ENCODE peak calls at places on chromosomes 13 and 19, in ten cellular contexts. One of them, this sample, is unnamed.

GRCh38 chr13:51764184-51765141 is 39.5 kb downstream of the DHRS12 start:
- DNase-seq in thoracic aorta: no peak
- DNase-seq in psoas muscle: peak; percentile 84
- DNase-seq in heart right ventricle: peak; percentile 70
- DNase-seq in breast epithelium: no peak
- DNase-seq in CD4-positive, CD25-positive, alpha-beta regulatory T cell: peak; percentile 63
- DNase-seq in body of pancreas: peak; percentile 88
- DNase-seq in astrocyte: peak; percentile 75
- DNase-seq in endodermal cell: no peak
- DNase-seq in pancreas: peak; percentile 84
- DNase-seq in this sample: no peak

GRCh38 chr19:5093297-5093858 is 124.5 kb downstream of the KDM4B start:
- DNase-seq in thoracic aorta: no peak
- DNase-seq in psoas muscle: no peak
- DNase-seq in heart right ventricle: peak; percentile 53
- DNase-seq in breast epithelium: no peak
- DNase-seq in CD4-positive, CD25-positive, alpha-beta regulatory T cell: no peak
- DNase-seq in body of pancreas: peak; percentile 72
- DNase-seq in astrocyte: no peak
- DNase-seq in endodermal cell: no peak
- DNase-seq in pancreas: no peak
- DNase-seq in this sample: no peak

GRCh38 chr19:11064831-11065303 is 24.4 kb upstream of the LDLR start:
- DNase-seq in thoracic aorta: no peak
- DNase-seq in psoas muscle: no peak
- DNase-seq in heart right ventricle: no peak
- DNase-seq in breast epithelium: no peak
- DNase-seq in CD4-positive, CD25-positive, alpha-beta regulatory T cell: no peak
- DNase-seq in body of pancreas: peak; percentile 58
- DNase-seq in astrocyte: no peak
- DNase-seq in endodermal cell: no peak
- DNase-seq in pancreas: peak; percentile 51
- DNase-seq in this sample: no peak

GRCh38 chr13:39641645-39642044 is 13.8 kb upstream of the COG6 start:
- DNase-seq in thoracic aorta: no peak
- DNase-seq in psoas muscle: no peak
- DNase-seq in heart right ventricle: no peak
- DNase-seq in breast epithelium: no peak
- DNase-seq in CD4-positive, CD25-positive, alpha-beta regulatory T cell: no peak
- DNase-seq in body of pancreas: no peak
- DNase-seq in astrocyte: no peak
- DNase-seq in endodermal cell: no peak
- DNase-seq in pancreas: no peak
- DNase-seq in this sample: no peak

GRCh38 chr19:18588611-18589379 is at the start of gene REX1BD:
- DNase-seq in thoracic aorta: peak; percentile 57
- DNase-seq in psoas muscle: peak; percentile 94
- DNase-seq in heart right ventricle: peak; percentile 88
- DNase-seq in breast epithelium: peak; percentile 73
- DNase-seq in CD4-positive, CD25-positive, alpha-beta regulatory T cell: peak; percentile 89
- DNase-seq in body of pancreas: peak; percentile 80
- DNase-seq in astrocyte: peak; percentile 59
- DNase-seq in endodermal cell: peak; percentile 95
- DNase-seq in pancreas: peak; percentile 82
- DNase-seq in this sample: peak; percentile 98

GRCh38 chr13:23518231-23518630 is 52.0 kb upstream of the TNFRSF19 start:
- DNase-seq in thoracic aorta: no peak
- DNase-seq in psoas muscle: no peak
- DNase-seq in heart right ventricle: no peak
- DNase-seq in breast epithelium: no peak
- DNase-seq in CD4-positive, CD25-positive, alpha-beta regulatory T cell: no peak
- DNase-seq in body of pancreas: no peak
- DNase-seq in astrocyte: no peak
- DNase-seq in endodermal cell: no peak
- DNase-seq in pancreas: no peak
- DNase-seq in this sample: no peak

GRCh38 chr13:40080676-40081075 is 425.2 kb downstream of the COG6 start:
- DNase-seq in thoracic aorta: no peak
- DNase-seq in psoas muscle: no peak
- DNase-seq in heart right ventricle: no peak
- DNase-seq in breast epithelium: no peak
- DNase-seq in CD4-positive, CD25-positive, alpha-beta regulatory T cell: no peak
- DNase-seq in body of pancreas: no peak
- DNase-seq in astrocyte: no peak
- DNase-seq in endodermal cell: no peak
- DNase-seq in pancreas: no peak
- DNase-seq in this sample: no peak

GRCh38 chr19:58227964-58228583 is 640 bp upstream of the ZNF544 start:
- DNase-seq in thoracic aorta: no peak
- DNase-seq in psoas muscle: no peak
- DNase-seq in heart right ventricle: no peak
- DNase-seq in breast epithelium: no peak
- DNase-seq in CD4-positive, CD25-positive, alpha-beta regulatory T cell: no peak
- DNase-seq in body of pancreas: no peak
- DNase-seq in astrocyte: peak; percentile 8
- DNase-seq in endodermal cell: peak; percentile 56
- DNase-seq in pancreas: no peak
- DNase-seq in this sample: no peak

GRCh38 chr19:48950159-48950558 is 4.5 kb upstream of the BAX start:
- DNase-seq in thoracic aorta: no peak
- DNase-seq in psoas muscle: no peak
- DNase-seq in heart right ventricle: no peak
- DNase-seq in breast epithelium: no peak
- DNase-seq in CD4-positive, CD25-positive, alpha-beta regulatory T cell: no peak
- DNase-seq in body of pancreas: no peak
- DNase-seq in astrocyte: no peak
- DNase-seq in endodermal cell: no peak
- DNase-seq in pancreas: no peak
- DNase-seq in this sample: no peak

GRCh38 chr19:48946789-48947542 is 7.7 kb upstream of the BAX start:
- DNase-seq in thoracic aorta: no peak
- DNase-seq in psoas muscle: no peak
- DNase-seq in heart right ventricle: no peak
- DNase-seq in breast epithelium: no peak
- DNase-seq in CD4-positive, CD25-positive, alpha-beta regulatory T cell: no peak
- DNase-seq in body of pancreas: no peak
- DNase-seq in astrocyte: no peak
- DNase-seq in endodermal cell: no peak
- DNase-seq in pancreas: no peak
- DNase-seq in this sample: no peak

GRCh38 chr19:48954595-48955307 is at the start of gene BAX:
- DNase-seq in thoracic aorta: peak; percentile 87
- DNase-seq in psoas muscle: peak; percentile 99
- DNase-seq in heart right ventricle: peak; percentile 96
- DNase-seq in breast epithelium: peak; percentile 96
- DNase-seq in CD4-positive, CD25-positive, alpha-beta regulatory T cell: peak; percentile 96
- DNase-seq in body of pancreas: peak; percentile 98
- DNase-seq in astrocyte: peak; percentile 86
- DNase-seq in endodermal cell: peak; percentile 99
- DNase-seq in pancreas: peak; percentile 98
- DNase-seq in this sample: peak; percentile 98

GRCh38 chr19:48954011-48954594 is 572 bp upstream of the BAX start:
- DNase-seq in thoracic aorta: no peak
- DNase-seq in psoas muscle: no peak
- DNase-seq in heart right ventricle: no peak
- DNase-seq in breast epithelium: no peak
- DNase-seq in CD4-positive, CD25-positive, alpha-beta regulatory T cell: no peak
- DNase-seq in body of pancreas: peak; percentile 21
- DNase-seq in astrocyte: no peak
- DNase-seq in endodermal cell: no peak
- DNase-seq in pancreas: no peak
- DNase-seq in this sample: no peak

GRCh38 chr19:48950830-48951519 is 3.7 kb upstream of the BAX start:
- DNase-seq in thoracic aorta: no peak
- DNase-seq in psoas muscle: no peak
- DNase-seq in heart right ventricle: no peak
- DNase-seq in breast epithelium: no peak
- DNase-seq in CD4-positive, CD25-positive, alpha-beta regulatory T cell: no peak
- DNase-seq in body of pancreas: no peak
- DNase-seq in astrocyte: no peak
- DNase-seq in endodermal cell: no peak
- DNase-seq in pancreas: no peak
- DNase-seq in this sample: no peak
- H3K27ac ChIP-seq in thoracic aorta: no peak overlapping the region
- H3K27ac ChIP-seq in psoas muscle: no peak overlapping the region
- H3K27ac ChIP-seq in heart right ventricle: peak overlapping the region; percentile 63
- H3K27ac ChIP-seq in breast epithelium: no peak overlapping the region
- H3K27ac ChIP-seq in CD4-positive, CD25-positive, alpha-beta regulatory T cell: no peak overlapping the region
- H3K27ac ChIP-seq in body of pancreas: no peak overlapping the region
- H3K27ac ChIP-seq in astrocyte: no peak overlapping the region
- H3K27ac ChIP-seq in endodermal cell: no peak overlapping the region
- H3K27ac ChIP-seq in pancreas: no peak overlapping the region
- H3K27ac ChIP-seq in this sample: peak overlapping the region; percentile 60

DNA sequence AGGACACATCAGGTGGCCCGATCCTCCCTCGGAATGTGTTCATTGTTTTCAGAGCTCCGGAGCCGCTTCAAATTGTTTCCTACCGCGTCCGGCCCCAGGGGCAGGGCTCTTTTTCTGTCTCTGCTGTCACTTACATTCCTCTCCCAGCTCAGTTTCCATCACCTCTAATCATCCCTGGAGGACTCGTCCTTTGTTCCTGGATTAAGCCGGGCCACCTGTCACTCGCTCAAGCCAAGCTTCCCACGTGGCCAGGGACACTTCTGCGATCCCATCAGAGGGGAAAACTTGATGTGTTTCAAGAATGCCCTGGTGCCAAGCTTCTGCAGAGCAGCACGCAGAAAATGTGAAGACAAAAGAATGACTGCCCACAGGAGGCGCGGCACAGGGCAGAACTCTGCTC is 13.5 kb downstream of the IL17D start:
- DNase-seq in thoracic aorta: no peak
- DNase-seq in psoas muscle: peak; percentile 79
- DNase-seq in heart right ventricle: no peak
- DNase-seq in breast epithelium: no peak
- DNase-seq in CD4-positive, CD25-positive, alpha-beta regulatory T cell: no peak
- DNase-seq in body of pancreas: no peak
- DNase-seq in astrocyte: no peak
- DNase-seq in endodermal cell: peak; percentile 78
- DNase-seq in pancreas: no peak
- DNase-seq in this sample: no peak
- H3K4me1 ChIP-seq in thoracic aorta: peaks cover 41% of the 10 kb centered on the region
- H3K4me1 ChIP-seq in psoas muscle: peaks cover 3% of the 10 kb centered on the region
- H3K4me1 ChIP-seq in heart right ventricle: peaks cover 21% of the 10 kb centered on the region
- H3K4me1 ChIP-seq in breast epithelium: no peaks in the 10 kb centered on the region
- H3K4me1 ChIP-seq in CD4-positive, CD25-positive, alpha-beta regulatory T cell: peaks cover 15% of the 10 kb centered on the region
- H3K4me1 ChIP-seq in body of pancreas: peaks cover 24% of the 10 kb centered on the region
- H3K4me1 ChIP-seq in astrocyte: peaks cover 26% of the 10 kb centered on the region
- H3K4me1 ChIP-seq in endodermal cell: peaks cover 10% of the 10 kb centered on the region
- H3K4me1 ChIP-seq in pancreas: no peaks in the 10 kb centered on the region
- H3K4me1 ChIP-seq in this sample: peaks cover 18% of the 10 kb centered on the region

DNA sequence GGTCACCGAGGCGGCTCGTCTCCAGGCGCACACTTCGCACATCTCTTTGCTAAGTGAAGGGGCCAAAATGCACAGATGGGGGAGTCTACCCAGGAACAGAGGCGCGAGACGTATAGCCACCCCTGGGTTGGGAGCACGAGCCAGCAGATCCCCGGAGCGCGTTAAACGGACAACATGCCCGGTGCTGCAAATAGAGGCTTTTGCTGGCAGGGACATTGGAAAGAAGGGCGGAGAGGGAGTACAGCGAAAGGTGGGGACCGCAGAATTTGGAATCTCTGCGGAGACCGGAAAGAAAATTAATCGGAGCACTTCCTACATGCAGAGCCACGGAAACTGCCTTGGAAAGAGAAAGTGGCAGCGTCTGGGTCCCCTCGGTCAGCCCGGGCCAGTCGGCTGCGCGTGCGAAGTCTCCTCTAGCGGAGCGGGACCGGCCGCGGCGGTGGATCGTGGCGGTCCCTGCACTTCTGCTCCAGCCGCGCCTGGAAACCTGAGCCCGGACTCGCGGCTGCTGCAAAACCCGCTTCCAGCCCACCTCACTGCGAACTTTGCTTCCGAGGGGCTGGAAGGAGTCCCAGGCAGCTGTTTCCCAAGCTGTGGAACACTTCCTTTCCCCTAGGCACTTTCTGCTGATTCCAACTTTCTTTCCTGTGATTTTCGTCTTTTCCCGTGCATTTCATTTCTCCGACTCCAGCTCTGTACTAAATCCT is 791 bp upstream of the PCDH9 start:
- DNase-seq in thoracic aorta: no peak
- DNase-seq in psoas muscle: peak; percentile 77
- DNase-seq in heart right ventricle: peak; percentile 53
- DNase-seq in breast epithelium: peak; percentile 58
- DNase-seq in CD4-positive, CD25-positive, alpha-beta regulatory T cell: peak; percentile 31
- DNase-seq in body of pancreas: peak; percentile 70
- DNase-seq in astrocyte: peak; percentile 64
- DNase-seq in endodermal cell: peak; percentile 84
- DNase-seq in pancreas: peak; percentile 49
- DNase-seq in this sample: peak; percentile 87
- H3K27ac ChIP-seq in thoracic aorta: peak overlapping the region; percentile 93
- H3K27ac ChIP-seq in psoas muscle: peak overlapping the region; percentile 84
- H3K27ac ChIP-seq in heart right ventricle: peak overlapping the region; percentile 88
- H3K27ac ChIP-seq in breast epithelium: peak overlapping the region; percentile 57
- H3K27ac ChIP-seq in CD4-positive, CD25-positive, alpha-beta regulatory T cell: no peak overlapping the region
- H3K27ac ChIP-seq in body of pancreas: peak overlapping the region; percentile 83
- H3K27ac ChIP-seq in astrocyte: peak overlapping the region; percentile 87
- H3K27ac ChIP-seq in endodermal cell: peak overlapping the region; percentile 21
- H3K27ac ChIP-seq in pancreas: peak overlapping the region; percentile 68
- H3K27ac ChIP-seq in this sample: peak overlapping the region; percentile 74

GRCh38 chr19:41555752-41556151 is 20.2 kb upstream of the CEACAM21 start:
- DNase-seq in thoracic aorta: no peak
- DNase-seq in psoas muscle: no peak
- DNase-seq in heart right ventricle: no peak
- DNase-seq in breast epithelium: no peak
- DNase-seq in CD4-positive, CD25-positive, alpha-beta regulatory T cell: no peak
- DNase-seq in body of pancreas: no peak
- DNase-seq in astrocyte: no peak
- DNase-seq in endodermal cell: no peak
- DNase-seq in pancreas: no peak
- DNase-seq in this sample: no peak

GRCh38 chr19:41552558-41552957 is 23.4 kb upstream of the CEACAM21 start:
- DNase-seq in thoracic aorta: no peak
- DNase-seq in psoas muscle: no peak
- DNase-seq in heart right ventricle: no peak
- DNase-seq in breast epithelium: no peak
- DNase-seq in CD4-positive, CD25-positive, alpha-beta regulatory T cell: peak; percentile 68
- DNase-seq in body of pancreas: no peak
- DNase-seq in astrocyte: no peak
- DNase-seq in endodermal cell: no peak
- DNase-seq in pancreas: no peak
- DNase-seq in this sample: no peak

GRCh38 chr19:41553804-41554203 is 22.2 kb upstream of the CEACAM21 start:
- DNase-seq in thoracic aorta: no peak
- DNase-seq in psoas muscle: no peak
- DNase-seq in heart right ventricle: no peak
- DNase-seq in breast epithelium: no peak
- DNase-seq in CD4-positive, CD25-positive, alpha-beta regulatory T cell: no peak
- DNase-seq in body of pancreas: no peak
- DNase-seq in astrocyte: no peak
- DNase-seq in endodermal cell: no peak
- DNase-seq in pancreas: no peak
- DNase-seq in this sample: no peak

GRCh38 chr19:41551711-41552110 is 24.3 kb upstream of the CEACAM21 start:
- DNase-seq in thoracic aorta: no peak
- DNase-seq in psoas muscle: no peak
- DNase-seq in heart right ventricle: no peak
- DNase-seq in breast epithelium: no peak
- DNase-seq in CD4-positive, CD25-positive, alpha-beta regulatory T cell: no peak
- DNase-seq in body of pancreas: no peak
- DNase-seq in astrocyte: no peak
- DNase-seq in endodermal cell: no peak
- DNase-seq in pancreas: no peak
- DNase-seq in this sample: no peak

DNA sequence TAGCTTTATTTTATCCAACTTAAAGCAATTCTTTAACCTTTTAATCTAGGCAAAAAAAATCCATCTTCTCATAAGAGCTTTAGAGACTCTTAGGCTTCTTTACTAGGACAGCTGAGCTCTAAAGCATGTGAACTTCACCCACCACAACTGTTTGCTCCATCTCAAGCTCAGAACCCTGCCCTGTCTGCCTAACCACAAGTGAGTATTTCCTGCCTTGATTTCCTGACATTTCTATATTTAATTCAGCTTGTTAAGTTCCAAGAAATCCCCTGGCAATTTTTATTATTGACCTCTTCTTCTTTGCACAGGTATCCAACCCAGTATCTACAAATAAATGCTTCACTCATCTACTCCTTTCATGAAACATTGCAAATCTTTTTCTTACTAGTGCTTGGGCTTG is 21.1 kb upstream of the CEACAM21 start:
- DNase-seq in thoracic aorta: no peak
- DNase-seq in psoas muscle: no peak
- DNase-seq in heart right ventricle: no peak
- DNase-seq in breast epithelium: no peak
- DNase-seq in CD4-positive, CD25-positive, alpha-beta regulatory T cell: peak; percentile 91
- DNase-seq in body of pancreas: no peak
- DNase-seq in astrocyte: no peak
- DNase-seq in endodermal cell: no peak
- DNase-seq in pancreas: no peak
- DNase-seq in this sample: no peak
- H3K4me1 ChIP-seq in thoracic aorta: no peaks in the 10 kb centered on the region
- H3K4me1 ChIP-seq in psoas muscle: no peaks in the 10 kb centered on the region
- H3K4me1 ChIP-seq in heart right ventricle: peaks cover 4% of the 10 kb centered on the region
- H3K4me1 ChIP-seq in breast epithelium: no peaks in the 10 kb centered on the region
- H3K4me1 ChIP-seq in CD4-positive, CD25-positive, alpha-beta regulatory T cell: peaks cover 81% of the 10 kb centered on the region
- H3K4me1 ChIP-seq in body of pancreas: no peaks in the 10 kb centered on the region
- H3K4me1 ChIP-seq in astrocyte: no peaks in the 10 kb centered on the region
- H3K4me1 ChIP-seq in endodermal cell: no peaks in the 10 kb centered on the region
- H3K4me1 ChIP-seq in pancreas: no peaks in the 10 kb centered on the region
- H3K4me1 ChIP-seq in this sample: peaks cover 84% of the 10 kb centered on the region

This sample was measured in spleen.